ENCODE peak calls at places on chromosomes 2 and 18, in seven cellular contexts. One of them, this sample, is unnamed.

GRCh38 chr2:24164416-24164973 is 10.4 kb upstream of the FAM228A start:
- DNase-seq in SK-N-SH: peak; percentile 67
- DNase-seq in H1: peak; percentile 85
- DNase-seq in HepG2: peak; percentile 41
- DNase-seq in suprapubic skin: no peak
- DNase-seq in tibial nerve: no peak
- DNase-seq in GM12878: peak; percentile 21
- DNase-seq in this sample: peak; percentile 26

GRCh38 chr2:233061007-233061590 is 957 bp downstream of the INPP5D start:
- DNase-seq in tibial nerve: no peak
- DNase-seq in GM12878: no peak
- DNase-seq in suprapubic skin: peak; percentile 55
- DNase-seq in HepG2: no peak
- DNase-seq in SK-N-SH: no peak
- DNase-seq in H1: no peak
- DNase-seq in this sample: no peak

GRCh38 chr2:216789088-216789487 is 70.8 kb downstream of the TNP1 start:
- DNase-seq in SK-N-SH: no peak
- DNase-seq in GM12878: no peak
- DNase-seq in suprapubic skin: no peak
- DNase-seq in H1: no peak
- DNase-seq in HepG2: no peak
- DNase-seq in tibial nerve: no peak
- DNase-seq in this sample: no peak

GRCh38 chr2:197142074-197142473 is 168.5 kb downstream of the ANKRD44 start:
- DNase-seq in H1: no peak
- DNase-seq in GM12878: no peak
- DNase-seq in suprapubic skin: no peak
- DNase-seq in SK-N-SH: no peak
- DNase-seq in HepG2: no peak
- DNase-seq in tibial nerve: no peak
- DNase-seq in this sample: no peak

GRCh38 chr2:3470166-3470651 is 49.1 kb downstream of the ADI1 start:
- DNase-seq in H1: no peak
- DNase-seq in SK-N-SH: no peak
- DNase-seq in tibial nerve: peak; percentile 83
- DNase-seq in HepG2: no peak
- DNase-seq in GM12878: no peak
- DNase-seq in suprapubic skin: peak; percentile 80
- DNase-seq in this sample: no peak

GRCh38 chr2:119212139-119212800 is 11.4 kb upstream of the STEAP3 start:
- DNase-seq in SK-N-SH: no peak
- DNase-seq in GM12878: no peak
- DNase-seq in suprapubic skin: no peak
- DNase-seq in H1: no peak
- DNase-seq in tibial nerve: no peak
- DNase-seq in HepG2: no peak
- DNase-seq in this sample: no peak

GRCh38 chr2:74760875-74761630 is 72.9 kb upstream of the HK2 start:
- DNase-seq in H1: no peak
- DNase-seq in tibial nerve: no peak
- DNase-seq in suprapubic skin: no peak
- DNase-seq in GM12878: no peak
- DNase-seq in HepG2: no peak
- DNase-seq in SK-N-SH: no peak
- DNase-seq in this sample: no peak

GRCh38 chr18:68735498-68736343 is 20.8 kb upstream of the TMX3 start:
- DNase-seq in suprapubic skin: no peak
- DNase-seq in HepG2: peak; percentile 28
- DNase-seq in tibial nerve: no peak
- DNase-seq in H1: no peak
- DNase-seq in GM12878: no peak
- DNase-seq in SK-N-SH: peak; percentile 58
- DNase-seq in this sample: no peak

GRCh38 chr18:7629416-7629815 is 62.3 kb downstream of the PTPRM start:
- DNase-seq in suprapubic skin: no peak
- DNase-seq in HepG2: no peak
- DNase-seq in GM12878: peak; percentile 1
- DNase-seq in H1: no peak
- DNase-seq in tibial nerve: no peak
- DNase-seq in SK-N-SH: no peak
- DNase-seq in this sample: no peak

GRCh38 chr2:239601880-239602279 is 201.1 kb upstream of the HDAC4 start:
- DNase-seq in SK-N-SH: no peak
- DNase-seq in GM12878: no peak
- DNase-seq in HepG2: no peak
- DNase-seq in H1: no peak
- DNase-seq in tibial nerve: no peak
- DNase-seq in suprapubic skin: no peak
- DNase-seq in this sample: no peak

GRCh38 chr2:170770304-170771048 is at the start of gene ERICH2:
- DNase-seq in SK-N-SH: peak; percentile 88
- DNase-seq in GM12878: no peak
- DNase-seq in tibial nerve: peak; percentile 35
- DNase-seq in suprapubic skin: peak; percentile 85
- DNase-seq in H1: peak; percentile 82
- DNase-seq in HepG2: peak; percentile 81
- DNase-seq in this sample: peak; percentile 86

GRCh38 chr18:9771261-9771976 is 63.3 kb downstream of the RAB31 start:
- DNase-seq in tibial nerve: peak; percentile 71
- DNase-seq in HepG2: peak; percentile 53
- DNase-seq in H1: peak; percentile 99
- DNase-seq in suprapubic skin: peak; percentile 90
- DNase-seq in SK-N-SH: peak; percentile 86
- DNase-seq in GM12878: no peak
- DNase-seq in this sample: peak; percentile 86

GRCh38 chr2:224404766-224405165 is 2.9 kb upstream of the FAM124B start:
- DNase-seq in SK-N-SH: no peak
- DNase-seq in HepG2: no peak
- DNase-seq in tibial nerve: no peak
- DNase-seq in GM12878: no peak
- DNase-seq in H1: no peak
- DNase-seq in suprapubic skin: no peak
- DNase-seq in this sample: no peak

GRCh38 chr18:63578357-63578958 is 8.7 kb upstream of the SERPINB13 start:
- DNase-seq in HepG2: peak; percentile 23
- DNase-seq in suprapubic skin: no peak
- DNase-seq in H1: peak; percentile 64
- DNase-seq in tibial nerve: no peak
- DNase-seq in GM12878: no peak
- DNase-seq in SK-N-SH: peak; percentile 28
- DNase-seq in this sample: no peak

GRCh38 chr2:20574930-20575329 is 76.0 kb downstream of the HS1BP3 start:
- DNase-seq in H1: no peak
- DNase-seq in suprapubic skin: no peak
- DNase-seq in HepG2: no peak
- DNase-seq in GM12878: no peak
- DNase-seq in SK-N-SH: no peak
- DNase-seq in tibial nerve: no peak
- DNase-seq in this sample: no peak
- H3K4me1 ChIP-seq in H1: no peaks in the 10 kb centered on the region
- H3K4me1 ChIP-seq in suprapubic skin: peaks cover 58% of the 10 kb centered on the region
- H3K4me1 ChIP-seq in HepG2: peaks cover 98% of the 10 kb centered on the region
- H3K4me1 ChIP-seq in GM12878: peaks cover 44% of the 10 kb centered on the region
- H3K4me1 ChIP-seq in SK-N-SH: peaks cover 42% of the 10 kb centered on the region
- H3K4me1 ChIP-seq in tibial nerve: peaks cover 51% of the 10 kb centered on the region
- H3K4me1 ChIP-seq in this sample: peaks cover 29% of the 10 kb centered on the region

GRCh38 chr18:32091325-32091723 is 350 bp upstream of the RNF138 start:
- DNase-seq in tibial nerve: no peak
- DNase-seq in GM12878: no peak
- DNase-seq in H1: no peak
- DNase-seq in suprapubic skin: no peak
- DNase-seq in SK-N-SH: no peak
- DNase-seq in HepG2: no peak
- DNase-seq in this sample: no peak

GRCh38 chr18:32093523-32093922 is 1.8 kb downstream of the RNF138 start:
- DNase-seq in suprapubic skin: no peak
- DNase-seq in SK-N-SH: peak; percentile 24
- DNase-seq in H1: no peak
- DNase-seq in HepG2: peak; percentile 29
- DNase-seq in GM12878: no peak
- DNase-seq in tibial nerve: no peak
- DNase-seq in this sample: peak; percentile 14

GRCh38 chr18:32093106-32093511 is 1.4 kb downstream of the RNF138 start:
- DNase-seq in suprapubic skin: peak; percentile 78
- DNase-seq in HepG2: peak; percentile 16
- DNase-seq in GM12878: no peak
- DNase-seq in SK-N-SH: no peak
- DNase-seq in H1: peak; percentile 68
- DNase-seq in tibial nerve: no peak
- DNase-seq in this sample: peak; percentile 61

GRCh38 chr18:32092422-32093105 is 890 bp downstream of the RNF138 start:
- DNase-seq in SK-N-SH: peak; percentile 100
- DNase-seq in tibial nerve: peak; percentile 97
- DNase-seq in HepG2: peak; percentile 89
- DNase-seq in GM12878: peak; percentile 83
- DNase-seq in suprapubic skin: peak; percentile 100
- DNase-seq in H1: peak; percentile 99
- DNase-seq in this sample: peak; percentile 100

GRCh38 chr18:32091724-32092421 is at the start of gene RNF138:
- DNase-seq in H1: peak; percentile 86
- DNase-seq in HepG2: peak; percentile 59
- DNase-seq in tibial nerve: peak; percentile 76
- DNase-seq in suprapubic skin: peak; percentile 92
- DNase-seq in GM12878: peak; percentile 42
- DNase-seq in SK-N-SH: peak; percentile 89
- DNase-seq in this sample: peak; percentile 94
- TF ChIP-seq EP300 in H1: no peak
- TF ChIP-seq EP300 in HepG2: no peak
- TF ChIP-seq EP300 in tibial nerve: peak; percentile 91
- TF ChIP-seq EP300 in suprapubic skin: peak; percentile 16
- TF ChIP-seq EP300 in GM12878: no peak
- TF ChIP-seq EP300 in SK-N-SH: no peak
- TF ChIP-seq EP300 in this sample: no peak

DNA sequence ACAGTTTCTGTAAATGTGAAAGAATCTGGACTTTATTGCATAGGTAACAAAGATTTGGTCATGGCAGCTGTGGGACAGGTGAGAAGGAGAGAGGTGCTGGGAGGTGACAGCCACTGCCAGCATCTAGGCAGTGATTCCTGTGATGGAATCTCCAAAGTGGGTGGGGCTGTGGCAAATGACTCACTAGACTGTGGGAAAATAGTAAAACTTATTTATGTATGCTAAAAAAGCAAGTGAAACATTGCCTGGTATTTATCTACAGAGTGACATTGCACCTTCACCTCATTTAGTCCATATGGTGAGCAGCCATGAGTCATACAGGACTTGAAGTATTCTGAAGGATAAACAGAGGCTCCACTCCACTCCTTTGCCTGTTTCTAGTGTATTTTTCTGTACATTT is 145.3 kb upstream of the MEX3C start:
- DNase-seq in SK-N-SH: no peak
- DNase-seq in GM12878: no peak
- DNase-seq in suprapubic skin: no peak
- DNase-seq in HepG2: peak; percentile 7
- DNase-seq in tibial nerve: no peak
- DNase-seq in H1: no peak
- DNase-seq in this sample: no peak
- H3K4me1 ChIP-seq in SK-N-SH: no peaks in the 10 kb centered on the region
- H3K4me1 ChIP-seq in GM12878: no peaks in the 10 kb centered on the region
- H3K4me1 ChIP-seq in suprapubic skin: no peaks in the 10 kb centered on the region
- H3K4me1 ChIP-seq in HepG2: peaks cover 10% of the 10 kb centered on the region
- H3K4me1 ChIP-seq in tibial nerve: no peaks in the 10 kb centered on the region
- H3K4me1 ChIP-seq in H1: no peaks in the 10 kb centered on the region
- H3K4me1 ChIP-seq in this sample: no peaks in the 10 kb centered on the region

GRCh38 chr18:24426398-24427294 is at the start of gene IMPACT:
- DNase-seq in tibial nerve: peak; percentile 67
- DNase-seq in GM12878: no peak
- DNase-seq in suprapubic skin: peak; percentile 77
- DNase-seq in H1: peak; percentile 95
- DNase-seq in SK-N-SH: peak; percentile 96
- DNase-seq in HepG2: peak; percentile 38
- DNase-seq in this sample: peak; percentile 84
- TF ChIP-seq EP300 in tibial nerve: peak; percentile 50
- TF ChIP-seq EP300 in GM12878: no peak
- TF ChIP-seq EP300 in suprapubic skin: no peak
- TF ChIP-seq EP300 in H1: peak; percentile 84
- TF ChIP-seq EP300 in SK-N-SH: no peak
- TF ChIP-seq EP300 in HepG2: no peak
- TF ChIP-seq EP300 in this sample: no peak

GRCh38 chr2:46200861-46201605 is 96.2 kb upstream of the EPAS1 start:
- DNase-seq in SK-N-SH: no peak
- DNase-seq in suprapubic skin: no peak
- DNase-seq in tibial nerve: no peak
- DNase-seq in H1: no peak
- DNase-seq in GM12878: no peak
- DNase-seq in HepG2: no peak
- DNase-seq in this sample: no peak
- H3K4me1 ChIP-seq in SK-N-SH: no peaks in the 10 kb centered on the region
- H3K4me1 ChIP-seq in suprapubic skin: peaks cover 23% of the 10 kb centered on the region
- H3K4me1 ChIP-seq in tibial nerve: no peaks in the 10 kb centered on the region
- H3K4me1 ChIP-seq in H1: no peaks in the 10 kb centered on the region
- H3K4me1 ChIP-seq in GM12878: peaks cover 3% of the 10 kb centered on the region
- H3K4me1 ChIP-seq in HepG2: peaks cover 25% of the 10 kb centered on the region
- H3K4me1 ChIP-seq in this sample: no peaks in the 10 kb centered on the region

DNA sequence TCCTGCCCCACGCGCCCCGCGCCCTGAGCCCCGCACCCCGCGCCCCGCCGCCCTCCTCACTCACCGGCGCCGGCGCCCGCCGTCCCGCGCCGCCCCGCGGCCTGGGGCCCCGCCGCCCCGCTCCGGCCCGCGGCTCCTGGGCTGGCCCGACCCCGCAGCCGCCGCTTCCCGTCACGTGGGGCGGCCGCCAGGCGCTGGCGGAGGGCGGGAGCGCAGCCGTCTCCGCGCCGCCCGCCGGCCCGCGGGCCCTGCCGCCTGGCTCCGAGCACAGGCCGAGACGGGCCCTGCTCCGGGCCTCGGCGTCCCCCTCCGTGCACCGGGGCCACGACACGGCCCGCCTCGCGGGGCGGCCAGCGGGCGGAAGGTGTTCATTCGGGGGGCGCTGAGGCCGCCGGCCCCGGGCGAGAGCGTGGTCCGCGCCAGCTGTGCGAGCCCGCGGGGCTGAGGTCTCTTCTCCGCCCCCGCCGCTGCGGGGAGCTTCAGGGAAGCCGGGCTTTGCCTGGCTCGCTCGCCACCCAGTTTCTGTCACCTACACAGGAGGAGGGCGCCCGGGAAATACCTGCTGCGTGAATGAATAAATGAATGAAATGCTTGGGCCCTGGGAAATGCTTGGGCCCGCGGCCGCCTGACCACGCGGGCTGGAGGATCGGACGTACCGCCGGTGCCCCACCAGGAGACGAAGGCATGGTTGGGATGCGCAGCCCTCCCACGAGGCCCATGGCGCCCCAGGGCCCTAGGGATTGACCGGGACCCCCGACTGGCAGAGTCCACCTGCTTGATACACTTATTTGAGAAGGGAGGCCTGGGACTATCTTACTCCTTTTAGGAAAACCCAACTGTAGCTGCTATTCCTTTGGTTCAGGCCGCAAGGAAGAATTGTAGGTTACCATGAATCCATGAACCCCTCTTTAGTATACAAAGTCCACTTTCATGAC is at the start of gene TGFBRAP1:
- DNase-seq in suprapubic skin: no peak
- DNase-seq in H1: peak; percentile 73
- DNase-seq in GM12878: no peak
- DNase-seq in SK-N-SH: peak; percentile 93
- DNase-seq in tibial nerve: no peak
- DNase-seq in HepG2: peak; percentile 35
- DNase-seq in this sample: peak; percentile 62
- TF ChIP-seq EP300 in suprapubic skin: no peak
- TF ChIP-seq EP300 in H1: no peak
- TF ChIP-seq EP300 in GM12878: no peak
- TF ChIP-seq EP300 in SK-N-SH: no peak
- TF ChIP-seq EP300 in tibial nerve: no peak
- TF ChIP-seq EP300 in HepG2: no peak
- TF ChIP-seq EP300 in this sample: no peak

This sample was measured in transverse colon.